ENCODE peak calls at places on chromosomes 7 and 10, in five cellular contexts. Y is GM12878, D is K562, W is GM12891, B is SK-N-SH. K is an unnamed sample.

GRCh38 chr7:6614941-6615737 is at the start of gene ZNF853:
- DNase-seq in Y (no peak), D (no peak), W (no peak), B (peak), K (no peak)

GRCh38 chr10:86711957-86712708 is 43.8 kb downstream of the LDB3 start:
- DNase-seq in Y (peak), D (no peak), W (peak), B (peak), K (peak)

GRCh38 chr10:93962973-93963372 is 30.8 kb upstream of the PLCE1 start:
- DNase-seq in Y (no peak), D (no peak), W (no peak), B (no peak), K (no peak)

GRCh38 chr7:43220250-43220649 is 107.8 kb downstream of the HECW1 start:
- DNase-seq in Y (no peak), D (no peak), W (no peak), B (no peak), K (no peak)

GRCh38 chr7:963236-964078 is 9.0 kb upstream of the ADAP1 start:
- DNase-seq in Y (no peak), D (no peak), W (peak), B (peak), K (no peak)

GRCh38 chr7:134886353-134887057 is 99.8 kb upstream of the AGBL3 start:
- DNase-seq in Y (no peak), D (no peak), W (no peak), B (no peak), K (no peak)

GRCh38 chr10:122112625-122113160 is 123.7 kb downstream of the TACC2 start:
- DNase-seq in Y (no peak), D (peak), W (no peak), B (peak), K (no peak)

GRCh38 chr10:103814626-103815370 is 40.6 kb downstream of the SH3PXD2A start:
- DNase-seq in Y (no peak), D (no peak), W (no peak), B (no peak), K (no peak)

GRCh38 chr10:76329891-76330575 is 898.6 kb downstream of the LRMDA start:
- DNase-seq in Y (no peak), D (no peak), W (no peak), B (no peak), K (no peak)

GRCh38 chr10:131142446-131143380 is 168.8 kb downstream of the TCERG1L start:
- DNase-seq in Y (no peak), D (no peak), W (no peak), B (no peak), K (no peak)

GRCh38 chr7:34949356-34949755 is 87.9 kb downstream of the DPY19L1 start:
- DNase-seq in Y (no peak), D (no peak), W (no peak), B (no peak), K (no peak)

GRCh38 chr7:155571581-155572345 is 25.4 kb upstream of the CNPY1 start:
- DNase-seq in Y (no peak), D (no peak), W (no peak), B (no peak), K (no peak)

GRCh38 chr10:30765611-30766010 is 136.1 kb upstream of the LYZL2 start:
- DNase-seq in Y (no peak), D (no peak), W (no peak), B (no peak), K (no peak)

GRCh38 chr7:39952378-39952777 is 2.3 kb downstream of the CDK13 start:
- DNase-seq in Y (no peak), D (no peak), W (no peak), B (no peak), K (no peak)

GRCh38 chr7:138563808-138564207 is 103.7 kb downstream of the TRIM24 start:
- DNase-seq in Y (no peak), D (no peak), W (no peak), B (no peak), K (no peak)

GRCh38 chr10:96740579-96741281 is 20.4 kb upstream of the PIK3AP1 start:
- DNase-seq in Y (no peak), D (no peak), W (no peak), B (no peak), K (no peak)

GRCh38 chr10:11578802-11579255 is 32.6 kb downstream of the USP6NL start:
- DNase-seq in Y (peak), D (no peak), W (no peak), B (no peak), K (no peak)

GRCh38 chr10:28315140-28315539 is 12.3 kb upstream of the MPP7 start:
- DNase-seq in Y (no peak), D (no peak), W (no peak), B (no peak), K (no peak)

GRCh38 chr10:79164075-79164474 is 95.3 kb downstream of the ZMIZ1 start:
- DNase-seq in Y (no peak), D (no peak), W (no peak), B (no peak), K (no peak)

GRCh38 chr7:5525271-5526189 is 101.9 kb upstream of the TNRC18 start:
- DNase-seq in Y (peak), D (peak), W (no peak), B (peak), K (no peak)

GRCh38 chr7:110948280-110948679 is 142.6 kb upstream of the LRRN3 start:
- DNase-seq in Y (no peak), D (no peak), W (no peak), B (no peak), K (no peak)

GRCh38 chr10:100535338-100535714 is 417 bp upstream of the HIF1AN start:
- DNase-seq in Y (no peak), D (no peak), W (no peak), B (no peak), K (no peak)

GRCh38 chr10:118173326-118173725 is 126.6 kb upstream of the RAB11FIP2 start:
- DNase-seq in Y (no peak), D (no peak), W (no peak), B (no peak), K (no peak)

GRCh38 chr10:110110338-110110737 is 97.1 kb upstream of the MXI1 start:
- DNase-seq in Y (no peak), D (no peak), W (no peak), B (no peak), K (no peak)

GRCh38 chr10:14244147-14244546 is 86.6 kb downstream of the FRMD4A start:
- DNase-seq in Y (no peak), D (peak), W (no peak), B (no peak), K (no peak)

GRCh38 chr7:145698526-145699262 is 417.9 kb upstream of the CNTNAP2 start:
- DNase-seq in Y (no peak), D (peak), W (no peak), B (no peak), K (no peak)

GRCh38 chr10:16472828-16473227 is 36.0 kb downstream of the PTER start:
- DNase-seq in Y (no peak), D (no peak), W (no peak), B (no peak), K (no peak)

GRCh38 chr10:133276435-133277201 is at the start of gene ADAM8:
- DNase-seq in Y (no peak), D (peak), W (peak), B (peak), K (peak)

GRCh38 chr7:5177060-5177459 is 13.0 kb upstream of the WIPI2 start:
- DNase-seq in Y (no peak), D (no peak), W (no peak), B (peak), K (no peak)

GRCh38 chr10:73810735-73811465 is 498 bp downstream of the NDST2 start:
- DNase-seq in Y (no peak), D (peak), W (peak), B (no peak), K (peak)

GRCh38 chr10:131776496-131776895 is 124.3 kb upstream of the PPP2R2D start:
- DNase-seq in Y (no peak), D (no peak), W (no peak), B (no peak), K (no peak)

GRCh38 chr7:136030867-136031318 is 53.7 kb upstream of the MTPN start:
- DNase-seq in Y (peak), D (no peak), W (no peak), B (no peak), K (no peak)

GRCh38 chr10:132616995-132617780 is 79.6 kb downstream of the INPP5A start:
- DNase-seq in Y (no peak), D (no peak), W (no peak), B (no peak), K (no peak)

GRCh38 chr10:819326-819725 is 112.2 kb downstream of the LARP4B start:
- DNase-seq in Y (no peak), D (no peak), W (no peak), B (no peak), K (no peak)

GRCh38 chr7:106944035-106944665 is 79.1 kb downstream of the PIK3CG start:
- DNase-seq in Y (no peak), D (no peak), W (no peak), B (no peak), K (no peak)

GRCh38 chr10:52346394-52347326 is 32.6 kb downstream of the DKK1 start:
- DNase-seq in Y (no peak), D (no peak), W (no peak), B (no peak), K (no peak)

GRCh38 chr7:391961-392524 is 102.1 kb downstream of the FOXL3 start:
- DNase-seq in Y (no peak), D (peak), W (no peak), B (peak), K (no peak)

GRCh38 chr7:142774826-142775225 is 4.1 kb downstream of the PRSS2 start:
- DNase-seq in Y (no peak), D (no peak), W (no peak), B (no peak), K (no peak)

GRCh38 chr7:142773230-142773629 is 2.5 kb downstream of the PRSS2 start:
- DNase-seq in Y (no peak), D (no peak), W (no peak), B (no peak), K (no peak)

GRCh38 chr7:142773937-142774744 is 3.4 kb downstream of the PRSS2 start:
- DNase-seq in Y (no peak), D (no peak), W (no peak), B (no peak), K (no peak)

GRCh38 chr7:142777318-142777717 is 6.5 kb downstream of the PRSS2 start:
- DNase-seq in Y (no peak), D (no peak), W (no peak), B (no peak), K (no peak)

DNA sequence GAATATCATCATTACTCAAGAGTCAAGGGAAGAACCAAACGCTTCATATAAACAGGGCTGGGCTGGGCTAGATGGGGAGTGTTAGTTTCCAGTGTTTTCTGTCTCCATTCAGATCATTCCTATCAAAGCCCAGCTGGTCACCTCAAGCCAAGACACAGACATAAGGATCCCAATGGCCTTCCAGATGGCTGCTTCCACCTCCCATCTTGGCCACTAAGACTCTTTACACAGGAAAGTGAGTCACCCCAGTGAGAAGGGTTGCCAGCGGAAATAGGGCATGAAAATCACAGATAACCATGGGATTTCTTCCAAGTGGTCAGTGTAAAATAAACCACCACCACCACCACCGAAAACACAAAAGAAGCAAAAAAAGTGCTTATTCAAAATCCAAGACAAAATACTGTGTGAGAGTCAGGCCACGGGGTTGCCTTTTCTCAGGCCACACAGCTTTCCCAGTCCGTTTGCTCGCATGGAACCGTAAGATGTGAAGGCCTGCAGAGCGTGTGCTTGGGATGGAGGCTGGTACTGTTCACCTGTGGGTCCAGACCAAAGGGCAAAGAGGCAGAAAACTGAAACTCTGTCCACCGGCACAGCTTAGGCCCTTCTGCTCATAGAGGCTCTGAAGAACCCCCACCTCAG is 5.6 kb downstream of the PRSS2 start:
- DNase-seq in Y (no peak), D (no peak), W (no peak), B (no peak), K (no peak)
- TF ChIP-seq TAF1 in Y (no peak), D (no peak), W (no peak), B (no peak), K (no peak)

GRCh38 chr10:48937796-48938195 is 1.8 kb downstream of the LRRC18 start:
- DNase-seq in Y (no peak), D (no peak), W (no peak), B (no peak), K (no peak)
- TF ChIP-seq TAF1 in Y (no peak), D (no peak), W (no peak), B (no peak), K (no peak)

GRCh38 chr10:44385726-44386438 is 985 bp upstream of the CXCL12 start:
- DNase-seq in Y (no peak), D (no peak), W (no peak), B (peak), K (no peak)
- TF ChIP-seq TAF1 in Y (no peak), D (no peak), W (no peak), B (no peak), K (no peak)

GRCh38 chr7:15326044-15326644 is 235.7 kb downstream of the AGMO start:
- DNase-seq in Y (no peak), D (peak), W (no peak), B (peak), K (no peak)
- TF ChIP-seq TAF1 in Y (no peak), D (no peak), W (no peak), B (no peak), K (no peak)